ENCODE peak calls at places on chromosomes 7 and 10, in eight cellular contexts. Z is pulmonary artery endothelial cell; E is Calu3; H is iPS-NIHi11; O is amniotic epithelial cell; A is stimulated activated CD4-positive, alpha-beta T cell treated with anti-CD3 and anti-CD28 coated beads, Interleukin-1b, Interleukin-23, amount 100 ng/mL, for 4 hours; K is effector CD4-positive, alpha-beta T cell; Q is iris pigment epithelial cell. B is an unnamed sample.

GRCh38 chr10:118955531-118956252 is 73.8 kb upstream of the NANOS1 start:
- DNase-seq in Z (no peak), E (no peak), H (no peak), O (no peak), A (no peak), K (no peak), Q (no peak), B (peak)

GRCh38 chr10:124145109-124145860 is 51.9 kb upstream of the CHST15 start:
- DNase-seq in Z (no peak), E (no peak), H (no peak), O (peak), A (no peak), K (no peak), Q (peak), B (peak)

GRCh38 chr7:157339777-157340677 is 3.2 kb downstream of the DNAJB6 start:
- DNase-seq in Z (no peak), E (peak), H (peak), O (peak), A (peak), K (peak), Q (peak), B (peak)

GRCh38 chr7:46809886-46810285 is 772.0 kb downstream of the TNS3 start:
- DNase-seq in Z (no peak), E (no peak), H (no peak), O (no peak), A (no peak), K (no peak), Q (no peak), B (no peak)

GRCh38 chr10:60425392-60426110 is 35.9 kb upstream of the ANK3 start:
- DNase-seq in Z (peak), E (no peak), H (no peak), O (peak), A (no peak), K (no peak), Q (peak), B (peak)

GRCh38 chr7:35185908-35186731 is 67.8 kb downstream of the TBX20 start:
- DNase-seq in Z (no peak), E (peak), H (peak), O (peak), A (no peak), K (no peak), Q (peak), B (peak)

GRCh38 chr7:405489-406211 is 114.0 kb downstream of the PDGFA start:
- DNase-seq in Z (no peak), E (no peak), H (peak), O (no peak), A (no peak), K (no peak), Q (no peak), B (no peak)

GRCh38 chr7:80876894-80877414 is 41.9 kb downstream of the SEMA3C start:
- DNase-seq in Z (no peak), E (no peak), H (no peak), O (peak), A (no peak), K (no peak), Q (peak), B (no peak)

GRCh38 chr10:113525713-113526112 is 27.1 kb upstream of the HABP2 start:
- DNase-seq in Z (no peak), E (no peak), H (no peak), O (no peak), A (no peak), K (no peak), Q (no peak), B (no peak)

GRCh38 chr7:143390098-143390772 is 9.1 kb downstream of the ZYX start:
- DNase-seq in Z (no peak), E (no peak), H (no peak), O (no peak), A (no peak), K (no peak), Q (no peak), B (no peak)

GRCh38 chr7:3089493-3089892 is 45.8 kb upstream of the CARD11 start:
- DNase-seq in Z (no peak), E (peak), H (peak), O (no peak), A (no peak), K (no peak), Q (no peak), B (peak)